ENCODE peak calls at places on chromosomes 6 and 20, in four cellular contexts. One of them, this sample, is unnamed.

GRCh38 chr6:109349419-109349987 is 32.8 kb downstream of the CD164 start:
- DNase-seq in WTC11: no peak
- DNase-seq in GM12878: no peak
- DNase-seq in K562: peak
- DNase-seq in this sample: peak

GRCh38 chr6:135970750-135971149 is 119.2 kb downstream of the PDE7B start:
- DNase-seq in WTC11: no peak
- DNase-seq in K562: no peak
- DNase-seq in GM12878: no peak
- DNase-seq in this sample: no peak

GRCh38 chr20:7695622-7696021 is 244.6 kb downstream of the HAO1 start:
- DNase-seq in GM12878: no peak
- DNase-seq in K562: no peak
- DNase-seq in WTC11: no peak
- DNase-seq in this sample: no peak

GRCh38 chr20:44572551-44573500 is 9.6 kb upstream of the PKIG start:
- DNase-seq in WTC11: no peak
- DNase-seq in GM12878: no peak
- DNase-seq in K562: no peak
- DNase-seq in this sample: no peak

GRCh38 chr6:31752739-31753319 is 9.6 kb upstream of the SAPCD1 start:
- DNase-seq in GM12878: no peak
- DNase-seq in WTC11: no peak
- DNase-seq in K562: no peak
- DNase-seq in this sample: no peak

GRCh38 chr6:119379809-119380208 is 30.2 kb upstream of the MAN1A1 start:
- DNase-seq in GM12878: no peak
- DNase-seq in K562: no peak
- DNase-seq in WTC11: no peak
- DNase-seq in this sample: no peak

GRCh38 chr20:43915209-43916072 is 789 bp downstream of the TOX2 start:
- DNase-seq in GM12878: no peak
- DNase-seq in WTC11: peak
- DNase-seq in K562: no peak
- DNase-seq in this sample: no peak

GRCh38 chr6:161921602-161922400 is 647.9 kb upstream of the AGPAT4 start:
- DNase-seq in K562: no peak
- DNase-seq in GM12878: no peak
- DNase-seq in WTC11: no peak
- DNase-seq in this sample: no peak

GRCh38 chr20:62618622-62619529 is 23.4 kb upstream of the SLCO4A1 start:
- DNase-seq in GM12878: no peak
- DNase-seq in K562: no peak
- DNase-seq in WTC11: peak
- DNase-seq in this sample: no peak

GRCh38 chr20:45985573-45985972 is 13.6 kb upstream of the ZNF335 start:
- DNase-seq in K562: no peak
- DNase-seq in GM12878: no peak
- DNase-seq in WTC11: no peak
- DNase-seq in this sample: peak

GRCh38 chr6:85406641-85407075 is 43.2 kb upstream of the NT5E start:
- DNase-seq in GM12878: no peak
- DNase-seq in WTC11: no peak
- DNase-seq in K562: no peak
- DNase-seq in this sample: no peak

GRCh38 chr20:5949943-5950270 is 426 bp downstream of the TRMT6 start:
- DNase-seq in GM12878: no peak
- DNase-seq in K562: no peak
- DNase-seq in WTC11: no peak
- DNase-seq in this sample: no peak

GRCh38 chr20:33657704-33658095 is 4.4 kb upstream of the C20orf144 start:
- DNase-seq in K562: no peak
- DNase-seq in GM12878: no peak
- DNase-seq in WTC11: no peak
- DNase-seq in this sample: no peak

GRCh38 chr20:32314768-32315167 is 37.3 kb downstream of the KIF3B start:
- DNase-seq in GM12878: no peak
- DNase-seq in WTC11: no peak
- DNase-seq in K562: no peak
- DNase-seq in this sample: no peak

GRCh38 chr20:828987-829386 is 4.5 kb upstream of the FAM110A start:
- DNase-seq in WTC11: no peak
- DNase-seq in K562: peak
- DNase-seq in GM12878: no peak
- DNase-seq in this sample: no peak

GRCh38 chr20:46681032-46681854 is 8.0 kb downstream of the TP53RK start:
- DNase-seq in WTC11: peak
- DNase-seq in K562: peak
- DNase-seq in GM12878: peak
- DNase-seq in this sample: peak

GRCh38 chr6:131825946-131826345 is 18.1 kb downstream of the ENPP1 start:
- DNase-seq in K562: no peak
- DNase-seq in WTC11: no peak
- DNase-seq in GM12878: no peak
- DNase-seq in this sample: peak

GRCh38 chr6:157607317-157608109 is 215.5 kb upstream of the SNX9 start:
- DNase-seq in WTC11: peak
- DNase-seq in K562: no peak
- DNase-seq in GM12878: no peak
- DNase-seq in this sample: no peak

GRCh38 chr6:157609556-157609955 is 213.5 kb upstream of the SNX9 start:
- DNase-seq in WTC11: no peak
- DNase-seq in GM12878: no peak
- DNase-seq in K562: no peak
- DNase-seq in this sample: no peak

GRCh38 chr6:157606516-157606915 is 216.5 kb upstream of the SNX9 start:
- DNase-seq in GM12878: no peak
- DNase-seq in WTC11: no peak
- DNase-seq in K562: no peak
- DNase-seq in this sample: no peak

GRCh38 chr6:157609117-157609516 is 213.9 kb upstream of the SNX9 start:
- DNase-seq in K562: no peak
- DNase-seq in WTC11: no peak
- DNase-seq in GM12878: no peak
- DNase-seq in this sample: no peak

DNA sequence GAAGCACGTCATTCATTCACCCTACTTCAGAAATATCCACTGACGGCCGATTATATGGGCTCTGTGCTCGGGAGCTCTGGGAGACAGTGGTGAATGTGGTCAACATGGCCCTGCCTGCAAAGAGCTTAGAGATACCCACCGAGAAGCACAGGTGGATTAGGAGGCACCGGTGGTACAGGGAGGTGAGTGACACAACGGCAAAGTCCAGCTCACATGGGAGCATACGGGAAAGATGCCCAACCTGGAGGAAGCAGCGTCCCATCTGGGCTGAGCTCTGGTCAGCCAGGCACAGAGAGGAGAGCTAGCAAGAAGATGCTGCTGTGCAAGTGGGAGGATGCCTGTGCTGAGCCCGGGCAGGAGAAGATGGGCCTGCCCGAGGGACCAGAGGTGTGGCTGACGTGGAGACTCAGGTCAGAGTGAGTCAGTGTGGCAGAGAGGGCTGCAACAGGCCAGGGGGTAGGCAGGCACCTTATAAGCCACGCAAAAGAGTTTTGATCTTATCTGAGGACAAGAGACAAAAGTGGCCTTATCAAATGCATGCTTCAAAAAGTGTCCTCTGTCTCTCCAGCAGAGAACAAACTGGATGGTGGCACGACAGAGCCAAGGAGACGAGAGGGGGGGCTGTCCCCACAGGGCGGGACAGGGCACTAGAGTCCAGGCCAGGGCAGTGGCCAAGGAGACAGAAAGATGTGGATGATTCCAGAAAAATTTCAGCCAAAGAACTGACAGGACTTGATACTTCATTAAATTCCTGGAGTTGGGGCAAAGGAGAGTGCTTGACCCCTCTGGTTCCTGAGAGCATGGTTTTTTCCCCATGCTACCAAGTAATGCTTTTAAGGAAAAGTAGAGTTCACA is 214.6 kb upstream of the SNX9 start:
- DNase-seq in WTC11: no peak
- DNase-seq in GM12878: no peak
- DNase-seq in K562: no peak
- DNase-seq in this sample: no peak
- TF ChIP-seq CREM in WTC11: no peak
- TF ChIP-seq CREM in GM12878: no peak
- TF ChIP-seq CREM in K562: no peak
- TF ChIP-seq CREM in this sample: no peak

GRCh38 chr20:36202891-36203338 is 33.4 kb upstream of the AAR2 start:
- DNase-seq in WTC11: peak
- DNase-seq in K562: peak
- DNase-seq in GM12878: no peak
- DNase-seq in this sample: peak
- TF ChIP-seq CREM in WTC11: no peak
- TF ChIP-seq CREM in K562: peak
- TF ChIP-seq CREM in GM12878: no peak
- TF ChIP-seq CREM in this sample: no peak

DNA sequence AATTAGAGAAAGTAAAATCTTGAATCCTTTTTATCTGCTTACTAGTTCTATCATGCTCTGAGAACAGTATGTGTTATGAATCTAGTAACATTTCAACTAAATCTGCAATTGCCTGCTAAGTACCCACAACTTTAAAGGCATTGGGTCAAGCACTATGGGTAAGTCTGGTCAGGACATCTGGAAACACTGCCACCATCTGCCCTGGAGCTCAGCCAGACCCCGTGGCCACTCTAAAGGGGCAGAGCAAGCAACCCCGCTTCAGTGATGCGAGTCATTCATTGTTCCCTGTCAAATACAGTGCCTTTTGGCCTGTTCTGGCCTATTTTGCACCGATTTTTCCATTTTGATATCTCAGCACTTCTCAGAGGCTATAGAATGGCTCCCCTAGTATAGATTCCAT is 33.7 kb downstream of the TSPYL4 start:
- DNase-seq in K562: no peak
- DNase-seq in GM12878: no peak
- DNase-seq in WTC11: no peak
- DNase-seq in this sample: no peak
- TF ChIP-seq CREM in K562: no peak
- TF ChIP-seq CREM in GM12878: no peak
- TF ChIP-seq CREM in WTC11: no peak
- TF ChIP-seq CREM in this sample: no peak

GRCh38 chr20:59365611-59366284 is 65.3 kb downstream of the EDN3 start:
- DNase-seq in K562: no peak
- DNase-seq in WTC11: no peak
- DNase-seq in GM12878: no peak
- DNase-seq in this sample: no peak
- TF ChIP-seq CREM in K562: no peak
- TF ChIP-seq CREM in WTC11: no peak
- TF ChIP-seq CREM in GM12878: no peak
- TF ChIP-seq CREM in this sample: no peak

GRCh38 chr6:126123226-126123625 is 136.9 kb downstream of the TRMT11 start:
- DNase-seq in WTC11: no peak
- DNase-seq in K562: peak
- DNase-seq in GM12878: no peak
- DNase-seq in this sample: no peak

GRCh38 chr6:126127662-126128061 is 141.3 kb downstream of the TRMT11 start:
- DNase-seq in K562: no peak
- DNase-seq in GM12878: no peak
- DNase-seq in WTC11: no peak
- DNase-seq in this sample: no peak
- TF ChIP-seq CREM in K562: no peak
- TF ChIP-seq CREM in GM12878: no peak
- TF ChIP-seq CREM in WTC11: no peak
- TF ChIP-seq CREM in this sample: no peak

GRCh38 chr6:43916924-43917877 is 147.2 kb downstream of the VEGFA start:
- DNase-seq in GM12878: no peak
- DNase-seq in WTC11: no peak
- DNase-seq in K562: no peak
- DNase-seq in this sample: peak
- TF ChIP-seq CREM in GM12878: no peak
- TF ChIP-seq CREM in WTC11: no peak
- TF ChIP-seq CREM in K562: no peak
- TF ChIP-seq CREM in this sample: peak

GRCh38 chr20:10474606-10475184 is 39.6 kb downstream of the SLX4IP start:
- DNase-seq in GM12878: no peak
- DNase-seq in K562: no peak
- DNase-seq in WTC11: no peak
- DNase-seq in this sample: no peak
- TF ChIP-seq CREM in GM12878: no peak
- TF ChIP-seq CREM in K562: no peak
- TF ChIP-seq CREM in WTC11: no peak
- TF ChIP-seq CREM in this sample: no peak

GRCh38 chr6:15876406-15876805 is 213.6 kb upstream of the DTNBP1 start:
- DNase-seq in K562: no peak
- DNase-seq in WTC11: no peak
- DNase-seq in GM12878: peak
- DNase-seq in this sample: no peak
- TF ChIP-seq CREM in K562: no peak
- TF ChIP-seq CREM in WTC11: no peak
- TF ChIP-seq CREM in GM12878: peak
- TF ChIP-seq CREM in this sample: no peak

GRCh38 chr6:128518531-128519131 is 1.8 kb downstream of the PTPRK start:
- DNase-seq in GM12878: no peak
- DNase-seq in K562: no peak
- DNase-seq in WTC11: no peak
- DNase-seq in this sample: no peak

GRCh38 chr6:128517124-128517523 is 3.3 kb downstream of the PTPRK start:
- DNase-seq in K562: no peak
- DNase-seq in GM12878: no peak
- DNase-seq in WTC11: no peak
- DNase-seq in this sample: no peak

GRCh38 chr6:128513878-128514277 is 6.5 kb downstream of the PTPRK start:
- DNase-seq in WTC11: no peak
- DNase-seq in K562: no peak
- DNase-seq in GM12878: no peak
- DNase-seq in this sample: no peak

GRCh38 chr6:128516514-128516898 is 3.9 kb downstream of the PTPRK start:
- DNase-seq in GM12878: no peak
- DNase-seq in K562: no peak
- DNase-seq in WTC11: no peak
- DNase-seq in this sample: peak

GRCh38 chr6:128515550-128516513 is 4.6 kb downstream of the PTPRK start:
- DNase-seq in GM12878: no peak
- DNase-seq in K562: no peak
- DNase-seq in WTC11: no peak
- DNase-seq in this sample: no peak
- TF ChIP-seq CREM in GM12878: no peak
- TF ChIP-seq CREM in K562: no peak
- TF ChIP-seq CREM in WTC11: no peak
- TF ChIP-seq CREM in this sample: no peak

DNA sequence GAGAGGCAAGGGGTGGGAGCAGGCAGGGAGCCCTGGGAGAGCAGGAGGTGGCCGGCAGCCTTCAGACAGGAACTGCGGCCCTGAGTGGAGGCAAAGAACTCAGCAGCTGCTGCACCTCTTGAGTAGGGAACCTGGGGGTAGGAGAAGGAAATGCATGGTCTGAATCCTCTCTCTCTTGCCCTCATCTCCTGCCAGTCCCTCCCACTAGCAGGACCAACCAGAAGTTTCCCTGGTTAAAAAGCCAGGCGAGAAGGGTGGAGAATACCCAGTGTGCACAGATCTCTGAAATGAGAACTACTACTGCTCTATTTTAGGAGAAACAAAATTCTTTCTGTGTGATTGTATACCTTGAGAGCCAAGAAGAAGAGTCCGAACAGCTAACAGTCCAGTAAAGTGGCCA is 25.4 kb downstream of the WRNIP1 start:
- DNase-seq in GM12878: no peak
- DNase-seq in K562: no peak
- DNase-seq in WTC11: peak
- DNase-seq in this sample: no peak
- TF ChIP-seq CREM in GM12878: no peak
- TF ChIP-seq CREM in K562: no peak
- TF ChIP-seq CREM in WTC11: no peak
- TF ChIP-seq CREM in this sample: no peak

This sample was measured in HepG2.